ENCODE peak calls at places on chromosomes 3 and 15, in five cellular contexts. P is ovary, I is AG04449, B is body of pancreas, G is psoas muscle. Y is an unnamed sample.

GRCh38 chr15:52362497-52362896 is 66.9 kb upstream of the MYO5C start:
- DNase-seq in B (no peak), P (no peak), I (no peak), G (no peak), Y (no peak)

GRCh38 chr3:133943639-133944131 is 48.0 kb upstream of the RAB6B start:
- DNase-seq in B (peak; percentile 67), P (peak; percentile 19), G (no peak), I (peak; percentile 68), Y (no peak)

GRCh38 chr15:60412807-60413597 is 15.2 kb upstream of the ANXA2 start:
- DNase-seq in I (no peak), G (no peak), B (no peak), P (no peak), Y (no peak)

GRCh38 chr3:51773529-51773928 is 5.5 kb downstream of the IQCF6 start:
- DNase-seq in B (no peak), P (no peak), I (no peak), G (no peak), Y (no peak)

GRCh38 chr3:43211681-43212080 is 74.7 kb upstream of the SNRK start:
- DNase-seq in B (no peak), P (no peak), I (no peak), G (no peak), Y (no peak)

GRCh38 chr3:42490243-42490642 is 12.2 kb upstream of the VIPR1 start:
- DNase-seq in B (peak; percentile 95), G (no peak), P (no peak), I (no peak), Y (peak; percentile 57)

GRCh38 chr15:67146875-67147381 is 81.5 kb downstream of the SMAD3 start:
- DNase-seq in I (no peak), G (peak; percentile 56), B (no peak), P (peak; percentile 54), Y (no peak)

GRCh38 chr3:58071480-58071971 is 63.3 kb downstream of the FLNB start:
- DNase-seq in P (no peak), B (peak; percentile 37), I (no peak), G (no peak), Y (no peak)

GRCh38 chr15:100125627-100126231 is 216.0 kb downstream of the ADAMTS17 start:
- DNase-seq in B (peak; percentile 35), I (no peak), G (peak; percentile 82), P (peak; percentile 89), Y (no peak)

GRCh38 chr15:64942356-64942755 is 30.7 kb downstream of the ANKDD1A start:
- DNase-seq in I (no peak), B (no peak), P (no peak), G (no peak), Y (no peak)

DNA sequence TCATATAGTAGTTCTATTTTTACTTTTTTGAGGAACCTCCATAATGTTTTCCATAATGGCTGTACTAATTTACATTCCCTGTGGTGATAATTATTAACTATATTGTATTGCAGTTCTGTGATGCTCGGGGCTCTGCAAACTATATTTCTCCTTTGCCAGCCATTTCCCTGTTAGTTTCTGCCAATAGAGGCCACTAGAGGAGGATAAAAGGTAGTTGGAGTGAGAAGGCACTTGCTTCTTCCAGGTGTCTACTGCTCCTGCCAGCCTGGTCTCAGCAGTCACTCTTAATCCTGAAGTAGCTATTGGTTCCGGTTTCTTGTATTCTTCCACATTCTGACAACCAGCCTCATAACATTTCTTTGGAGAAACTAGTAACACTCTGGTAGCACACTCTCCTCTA is 233.9 kb upstream of the GBE1 start:
- DNase-seq in G (no peak), B (no peak), P (no peak), I (no peak), Y (no peak)
- TF ChIP-seq CTCF in G (no peak), B (no peak), P (no peak), I (no peak), Y (no peak)

DNA sequence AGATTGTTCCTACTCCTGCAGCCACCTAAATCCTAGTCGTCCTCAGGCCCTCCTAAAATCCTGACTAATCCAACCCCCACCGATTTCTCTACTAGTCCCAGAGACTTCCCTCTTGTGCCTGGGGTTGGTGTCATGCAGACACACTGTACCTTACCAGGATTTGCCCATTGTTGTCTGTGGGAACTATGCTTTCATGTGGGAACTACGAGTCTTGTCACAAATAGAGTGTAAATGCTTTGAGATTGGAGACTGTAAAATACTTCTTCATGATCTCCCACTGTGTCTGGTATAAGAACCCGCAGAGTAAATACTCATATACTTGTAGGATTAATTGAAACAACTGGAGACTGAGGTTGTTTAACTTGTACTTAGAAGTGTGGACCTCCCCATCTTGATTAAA is 11.2 kb downstream of the B3GNT5 start:
- DNase-seq in P (no peak), G (no peak), I (no peak), B (no peak), Y (no peak)
- H3K4me3 ChIP-seq in P (no peak overlapping the region), G (no peak overlapping the region), I (no peak overlapping the region), B (no peak overlapping the region), Y (no peak overlapping the region)

GRCh38 chr3:150370129-150370602 is 37.9 kb upstream of the TSC22D2 start:
- DNase-seq in P (no peak), I (peak; percentile 89), B (peak; percentile 22), G (no peak), Y (no peak)
- TF ChIP-seq CTCF in P (no peak), I (peak; percentile 29), B (no peak), G (no peak), Y (no peak)

GRCh38 chr3:157327837-157328236 is 108.8 kb upstream of the PTX3 start:
- DNase-seq in P (no peak), G (no peak), B (no peak), I (no peak), Y (no peak)

GRCh38 chr3:157333551-157333991 is 103.1 kb upstream of the PTX3 start:
- DNase-seq in B (no peak), I (peak; percentile 58), G (no peak), P (no peak), Y (no peak)

GRCh38 chr3:157329541-157329940 is 107.1 kb upstream of the PTX3 start:
- DNase-seq in G (no peak), P (no peak), B (no peak), I (no peak), Y (no peak)

GRCh38 chr3:157327018-157327417 is 109.6 kb upstream of the PTX3 start:
- DNase-seq in P (no peak), G (no peak), B (no peak), I (no peak), Y (no peak)

GRCh38 chr3:157330206-157330605 is 106.4 kb upstream of the PTX3 start:
- DNase-seq in B (no peak), G (no peak), P (no peak), I (peak; percentile 41), Y (no peak)
- H3K4me3 ChIP-seq in B (no peak overlapping the region), G (no peak overlapping the region), P (no peak overlapping the region), I (no peak overlapping the region), Y (no peak overlapping the region)